ENCODE peak calls at places on chromosomes 3 and 15, in eight cellular contexts. One of them, this sample, is unnamed.

GRCh38 chr3:18712713-18713575 is 287.8 kb upstream of the SATB1 start:
- DNase-seq in psoas muscle: no peak
- DNase-seq in stimulated activated CD4-positive, alpha-beta T cell treated with anti-CD3 and anti-CD28 coated beads, Interleukin-4, amount 100 ng/mL, for 1 hour: no peak
- DNase-seq in MV-4-11: no peak
- DNase-seq in tibial artery: no peak
- DNase-seq in KG1: no peak
- DNase-seq in GM13976: no peak
- DNase-seq in activated effector memory CD4-positive, alpha-beta T cell treated with anti-CD3 and anti-CD28 coated beads, Interleukin-2, amount 50 U/mL, for 16 hours: no peak
- DNase-seq in this sample: no peak

GRCh38 chr3:61537366-61537765 is 24.0 kb upstream of the PTPRG start:
- DNase-seq in GM13976: no peak
- DNase-seq in tibial artery: no peak
- DNase-seq in stimulated activated CD4-positive, alpha-beta T cell treated with anti-CD3 and anti-CD28 coated beads, Interleukin-4, amount 100 ng/mL, for 1 hour: no peak
- DNase-seq in activated effector memory CD4-positive, alpha-beta T cell treated with anti-CD3 and anti-CD28 coated beads, Interleukin-2, amount 50 U/mL, for 16 hours: no peak
- DNase-seq in MV-4-11: no peak
- DNase-seq in KG1: no peak
- DNase-seq in psoas muscle: no peak
- DNase-seq in this sample: no peak

GRCh38 chr3:197891-198491 is 1.4 kb downstream of the CHL1 start:
- DNase-seq in tibial artery: no peak
- DNase-seq in KG1: no peak
- DNase-seq in stimulated activated CD4-positive, alpha-beta T cell treated with anti-CD3 and anti-CD28 coated beads, Interleukin-4, amount 100 ng/mL, for 1 hour: no peak
- DNase-seq in activated effector memory CD4-positive, alpha-beta T cell treated with anti-CD3 and anti-CD28 coated beads, Interleukin-2, amount 50 U/mL, for 16 hours: no peak
- DNase-seq in GM13976: peak
- DNase-seq in psoas muscle: no peak
- DNase-seq in MV-4-11: no peak
- DNase-seq in this sample: no peak

GRCh38 chr3:100289339-100289738 is 28.5 kb downstream of the TBC1D23 start:
- DNase-seq in KG1: peak
- DNase-seq in MV-4-11: peak
- DNase-seq in psoas muscle: no peak
- DNase-seq in GM13976: no peak
- DNase-seq in stimulated activated CD4-positive, alpha-beta T cell treated with anti-CD3 and anti-CD28 coated beads, Interleukin-4, amount 100 ng/mL, for 1 hour: no peak
- DNase-seq in activated effector memory CD4-positive, alpha-beta T cell treated with anti-CD3 and anti-CD28 coated beads, Interleukin-2, amount 50 U/mL, for 16 hours: no peak
- DNase-seq in tibial artery: no peak
- DNase-seq in this sample: peak

GRCh38 chr3:12934431-12934830 is 93.1 kb upstream of the RPL32 start:
- DNase-seq in MV-4-11: no peak
- DNase-seq in psoas muscle: peak
- DNase-seq in activated effector memory CD4-positive, alpha-beta T cell treated with anti-CD3 and anti-CD28 coated beads, Interleukin-2, amount 50 U/mL, for 16 hours: no peak
- DNase-seq in KG1: no peak
- DNase-seq in GM13976: no peak
- DNase-seq in stimulated activated CD4-positive, alpha-beta T cell treated with anti-CD3 and anti-CD28 coated beads, Interleukin-4, amount 100 ng/mL, for 1 hour: no peak
- DNase-seq in tibial artery: peak
- DNase-seq in this sample: no peak

GRCh38 chr15:83612226-83612625 is 41.7 kb upstream of the ADAMTSL3 start:
- DNase-seq in psoas muscle: no peak
- DNase-seq in GM13976: no peak
- DNase-seq in KG1: no peak
- DNase-seq in tibial artery: no peak
- DNase-seq in activated effector memory CD4-positive, alpha-beta T cell treated with anti-CD3 and anti-CD28 coated beads, Interleukin-2, amount 50 U/mL, for 16 hours: no peak
- DNase-seq in stimulated activated CD4-positive, alpha-beta T cell treated with anti-CD3 and anti-CD28 coated beads, Interleukin-4, amount 100 ng/mL, for 1 hour: no peak
- DNase-seq in MV-4-11: no peak
- DNase-seq in this sample: no peak

GRCh38 chr3:29889230-29889629 is 608.4 kb downstream of the RBMS3 start:
- DNase-seq in activated effector memory CD4-positive, alpha-beta T cell treated with anti-CD3 and anti-CD28 coated beads, Interleukin-2, amount 50 U/mL, for 16 hours: no peak
- DNase-seq in stimulated activated CD4-positive, alpha-beta T cell treated with anti-CD3 and anti-CD28 coated beads, Interleukin-4, amount 100 ng/mL, for 1 hour: no peak
- DNase-seq in tibial artery: no peak
- DNase-seq in MV-4-11: no peak
- DNase-seq in psoas muscle: no peak
- DNase-seq in KG1: no peak
- DNase-seq in GM13976: no peak
- DNase-seq in this sample: no peak

GRCh38 chr3:127196002-127196401 is 3.1 kb downstream of the PRR23E start:
- DNase-seq in activated effector memory CD4-positive, alpha-beta T cell treated with anti-CD3 and anti-CD28 coated beads, Interleukin-2, amount 50 U/mL, for 16 hours: no peak
- DNase-seq in psoas muscle: no peak
- DNase-seq in GM13976: peak
- DNase-seq in MV-4-11: no peak
- DNase-seq in KG1: no peak
- DNase-seq in stimulated activated CD4-positive, alpha-beta T cell treated with anti-CD3 and anti-CD28 coated beads, Interleukin-4, amount 100 ng/mL, for 1 hour: no peak
- DNase-seq in tibial artery: no peak
- DNase-seq in this sample: no peak

GRCh38 chr3:153166206-153166605 is 4.2 kb downstream of the RAP2B start:
- DNase-seq in stimulated activated CD4-positive, alpha-beta T cell treated with anti-CD3 and anti-CD28 coated beads, Interleukin-4, amount 100 ng/mL, for 1 hour: peak
- DNase-seq in activated effector memory CD4-positive, alpha-beta T cell treated with anti-CD3 and anti-CD28 coated beads, Interleukin-2, amount 50 U/mL, for 16 hours: peak
- DNase-seq in GM13976: no peak
- DNase-seq in MV-4-11: no peak
- DNase-seq in psoas muscle: no peak
- DNase-seq in KG1: no peak
- DNase-seq in tibial artery: no peak
- DNase-seq in this sample: peak

GRCh38 chr3:98026425-98027083 is 8.6 kb downstream of the GABRR3 start:
- DNase-seq in stimulated activated CD4-positive, alpha-beta T cell treated with anti-CD3 and anti-CD28 coated beads, Interleukin-4, amount 100 ng/mL, for 1 hour: no peak
- DNase-seq in activated effector memory CD4-positive, alpha-beta T cell treated with anti-CD3 and anti-CD28 coated beads, Interleukin-2, amount 50 U/mL, for 16 hours: no peak
- DNase-seq in tibial artery: no peak
- DNase-seq in MV-4-11: no peak
- DNase-seq in GM13976: no peak
- DNase-seq in KG1: no peak
- DNase-seq in psoas muscle: no peak
- DNase-seq in this sample: no peak

GRCh38 chr15:39232512-39232911 is 348.4 kb upstream of the THBS1 start:
- DNase-seq in MV-4-11: no peak
- DNase-seq in activated effector memory CD4-positive, alpha-beta T cell treated with anti-CD3 and anti-CD28 coated beads, Interleukin-2, amount 50 U/mL, for 16 hours: no peak
- DNase-seq in tibial artery: no peak
- DNase-seq in stimulated activated CD4-positive, alpha-beta T cell treated with anti-CD3 and anti-CD28 coated beads, Interleukin-4, amount 100 ng/mL, for 1 hour: no peak
- DNase-seq in GM13976: no peak
- DNase-seq in KG1: no peak
- DNase-seq in psoas muscle: peak
- DNase-seq in this sample: no peak

GRCh38 chr15:90033448-90033847 is 32.3 kb downstream of the ZNF710 start:
- DNase-seq in GM13976: no peak
- DNase-seq in stimulated activated CD4-positive, alpha-beta T cell treated with anti-CD3 and anti-CD28 coated beads, Interleukin-4, amount 100 ng/mL, for 1 hour: no peak
- DNase-seq in activated effector memory CD4-positive, alpha-beta T cell treated with anti-CD3 and anti-CD28 coated beads, Interleukin-2, amount 50 U/mL, for 16 hours: peak
- DNase-seq in psoas muscle: no peak
- DNase-seq in MV-4-11: no peak
- DNase-seq in KG1: no peak
- DNase-seq in tibial artery: peak
- DNase-seq in this sample: no peak

GRCh38 chr3:105495021-105495420 is 128.3 kb downstream of the ALCAM start:
- DNase-seq in stimulated activated CD4-positive, alpha-beta T cell treated with anti-CD3 and anti-CD28 coated beads, Interleukin-4, amount 100 ng/mL, for 1 hour: no peak
- DNase-seq in tibial artery: no peak
- DNase-seq in psoas muscle: no peak
- DNase-seq in MV-4-11: no peak
- DNase-seq in activated effector memory CD4-positive, alpha-beta T cell treated with anti-CD3 and anti-CD28 coated beads, Interleukin-2, amount 50 U/mL, for 16 hours: no peak
- DNase-seq in KG1: no peak
- DNase-seq in GM13976: no peak
- DNase-seq in this sample: no peak

GRCh38 chr3:25556504-25556903 is 108.2 kb downstream of the TOP2B start:
- DNase-seq in stimulated activated CD4-positive, alpha-beta T cell treated with anti-CD3 and anti-CD28 coated beads, Interleukin-4, amount 100 ng/mL, for 1 hour: no peak
- DNase-seq in activated effector memory CD4-positive, alpha-beta T cell treated with anti-CD3 and anti-CD28 coated beads, Interleukin-2, amount 50 U/mL, for 16 hours: no peak
- DNase-seq in psoas muscle: no peak
- DNase-seq in MV-4-11: no peak
- DNase-seq in tibial artery: no peak
- DNase-seq in KG1: no peak
- DNase-seq in GM13976: no peak
- DNase-seq in this sample: peak

GRCh38 chr15:63040509-63040908 is 2.0 kb upstream of the TPM1 start:
- DNase-seq in KG1: no peak
- DNase-seq in activated effector memory CD4-positive, alpha-beta T cell treated with anti-CD3 and anti-CD28 coated beads, Interleukin-2, amount 50 U/mL, for 16 hours: no peak
- DNase-seq in tibial artery: no peak
- DNase-seq in MV-4-11: no peak
- DNase-seq in GM13976: no peak
- DNase-seq in stimulated activated CD4-positive, alpha-beta T cell treated with anti-CD3 and anti-CD28 coated beads, Interleukin-4, amount 100 ng/mL, for 1 hour: no peak
- DNase-seq in psoas muscle: no peak
- DNase-seq in this sample: no peak

GRCh38 chr15:62498711-62499110 is 333.6 kb upstream of the C2CD4B start:
- DNase-seq in psoas muscle: no peak
- DNase-seq in MV-4-11: no peak
- DNase-seq in GM13976: no peak
- DNase-seq in KG1: no peak
- DNase-seq in activated effector memory CD4-positive, alpha-beta T cell treated with anti-CD3 and anti-CD28 coated beads, Interleukin-2, amount 50 U/mL, for 16 hours: no peak
- DNase-seq in stimulated activated CD4-positive, alpha-beta T cell treated with anti-CD3 and anti-CD28 coated beads, Interleukin-4, amount 100 ng/mL, for 1 hour: no peak
- DNase-seq in tibial artery: no peak
- DNase-seq in this sample: no peak

GRCh38 chr3:98343647-98344507 is 9.8 kb upstream of the OR5K4 start:
- DNase-seq in stimulated activated CD4-positive, alpha-beta T cell treated with anti-CD3 and anti-CD28 coated beads, Interleukin-4, amount 100 ng/mL, for 1 hour: no peak
- DNase-seq in KG1: no peak
- DNase-seq in activated effector memory CD4-positive, alpha-beta T cell treated with anti-CD3 and anti-CD28 coated beads, Interleukin-2, amount 50 U/mL, for 16 hours: no peak
- DNase-seq in psoas muscle: no peak
- DNase-seq in MV-4-11: peak
- DNase-seq in tibial artery: no peak
- DNase-seq in GM13976: peak
- DNase-seq in this sample: peak